ENCODE peak calls at places on chromosomes 6 and 20, in four cellular contexts. M is ovary, A is breast epithelium, Z is adrenal gland. J is an unnamed sample. For H3K4me1, the result is how much of the 10 kb centered on the place peaks cover.

GRCh38 chr6:85585741-85586140 is 7.9 kb downstream of the SNX14 start:
- DNase-seq in A (no peak), Z (no peak), M (no peak), J (no peak)

GRCh38 chr6:21885532-21886089 is 292.1 kb downstream of the SOX4 start:
- DNase-seq in M (peak), A (peak), Z (no peak), J (peak)

GRCh38 chr6:160859822-160860221 is 131.7 kb upstream of the MAP3K4 start:
- DNase-seq in A (no peak), Z (no peak), M (no peak), J (no peak)

GRCh38 chr6:149834513-149835481 is 29.4 kb downstream of the LRP11 start:
- DNase-seq in A (peak), Z (peak), M (no peak), J (peak)

GRCh38 chr6:26383624-26384417 is 913 bp downstream of the BTN2A2 start:
- DNase-seq in A (peak), M (peak), Z (peak), J (peak)

GRCh38 chr6:169640983-169641382 is 60.8 kb downstream of the WDR27 start:
- DNase-seq in M (no peak), Z (no peak), A (no peak), J (no peak)

GRCh38 chr6:46221221-46221793 is 50.5 kb upstream of the ENPP5 start:
- DNase-seq in Z (no peak), M (no peak), A (no peak), J (no peak)

GRCh38 chr20:32368930-32369329 is 10.8 kb downstream of the ASXL1 start:
- DNase-seq in A (no peak), Z (no peak), M (no peak), J (no peak)

GRCh38 chr6:36986704-36987047 is 680 bp upstream of the MTCH1 start:
- DNase-seq in A (no peak), Z (no peak), M (no peak), J (no peak)

GRCh38 chr6:109242029-109242428 is 140.2 kb downstream of the CD164 start:
- DNase-seq in Z (no peak), M (no peak), A (no peak), J (no peak)
- H3K4me1 ChIP-seq in Z (under half), M (under half), A (under half), J (under half)

DNA sequence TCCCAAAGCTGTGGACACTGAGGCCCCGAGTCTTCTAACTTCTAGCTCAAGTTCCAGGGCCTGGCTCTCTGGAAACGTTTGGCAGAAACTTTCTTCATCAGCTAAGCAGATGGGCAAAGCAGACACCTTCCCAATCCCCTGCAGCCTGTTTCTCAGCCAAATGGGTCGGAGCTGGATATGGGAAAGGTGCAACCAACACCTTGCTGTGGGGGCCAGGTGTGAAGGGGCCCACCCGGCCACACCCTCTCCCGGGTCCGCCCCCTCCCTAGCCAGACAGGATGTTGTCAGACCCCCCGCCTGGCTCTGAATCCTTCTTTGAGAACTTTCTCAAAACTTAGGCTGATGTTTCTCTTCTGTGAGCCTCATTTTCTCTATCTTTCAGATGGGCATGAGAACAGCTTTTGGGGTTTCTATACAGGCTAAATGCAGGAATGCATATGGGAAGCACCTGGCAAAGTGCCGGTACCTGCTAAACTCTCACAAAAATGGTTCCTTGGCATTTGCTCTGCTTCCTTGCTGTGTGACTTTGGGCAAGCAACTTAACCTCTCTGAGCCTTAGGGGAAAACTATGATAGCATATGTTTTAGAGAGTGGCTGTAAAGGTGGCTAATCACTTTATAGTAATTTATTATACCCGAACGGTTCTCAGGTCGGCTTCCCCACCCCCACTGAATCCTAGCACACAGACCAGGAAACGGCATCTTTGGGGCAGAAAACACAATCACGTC is 1.8 kb downstream of the SNAI1 start:
- DNase-seq in M (no peak), A (no peak), Z (no peak), J (no peak)
- TF ChIP-seq POLR2A in M (no peak), A (no peak), Z (no peak), J (no peak)

DNA sequence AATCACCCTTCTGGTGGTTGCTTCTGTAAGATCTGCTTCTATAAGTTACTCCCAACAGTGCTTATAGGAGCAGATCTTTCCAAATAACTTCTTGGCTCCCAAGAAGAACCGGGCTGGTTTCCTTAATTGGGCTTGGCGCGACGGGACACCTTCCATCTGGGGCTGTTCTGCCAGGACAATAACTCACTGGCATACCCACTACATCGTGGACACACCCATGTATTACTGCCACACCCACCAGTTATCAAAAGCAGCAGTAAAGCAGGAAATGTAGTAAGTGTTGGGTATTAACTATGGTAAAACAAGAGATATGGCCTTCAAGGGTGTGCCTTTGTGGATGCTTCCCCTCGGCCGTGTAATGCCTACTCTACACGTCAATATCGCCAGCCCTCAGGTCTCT is 24.7 kb downstream of the CNKSR3 start:
- DNase-seq in Z (no peak), M (no peak), A (no peak), J (no peak)
- H3K4me1 ChIP-seq in Z (under half), M (under half), A (under half), J (under half)

GRCh38 chr20:22584922-22585785 is 782 bp upstream of the FOXA2 start:
- DNase-seq in M (no peak), A (no peak), Z (no peak), J (no peak)

GRCh38 chr20:22582960-22583772 is 1.2 kb downstream of the FOXA2 start:
- DNase-seq in Z (no peak), M (no peak), A (no peak), J (no peak)

GRCh38 chr20:22582386-22582959 is 1.9 kb downstream of the FOXA2 start:
- DNase-seq in A (no peak), Z (no peak), M (no peak), J (no peak)

GRCh38 chr20:22584630-22584921 is 204 bp upstream of the FOXA2 start:
- DNase-seq in Z (no peak), A (no peak), M (no peak), J (no peak)

GRCh38 chr20:22583773-22584629 is at the start of gene FOXA2:
- DNase-seq in Z (no peak), M (no peak), A (no peak), J (no peak)
- TF ChIP-seq POLR2A in Z (no peak), M (no peak), A (no peak), J (no peak)

DNA sequence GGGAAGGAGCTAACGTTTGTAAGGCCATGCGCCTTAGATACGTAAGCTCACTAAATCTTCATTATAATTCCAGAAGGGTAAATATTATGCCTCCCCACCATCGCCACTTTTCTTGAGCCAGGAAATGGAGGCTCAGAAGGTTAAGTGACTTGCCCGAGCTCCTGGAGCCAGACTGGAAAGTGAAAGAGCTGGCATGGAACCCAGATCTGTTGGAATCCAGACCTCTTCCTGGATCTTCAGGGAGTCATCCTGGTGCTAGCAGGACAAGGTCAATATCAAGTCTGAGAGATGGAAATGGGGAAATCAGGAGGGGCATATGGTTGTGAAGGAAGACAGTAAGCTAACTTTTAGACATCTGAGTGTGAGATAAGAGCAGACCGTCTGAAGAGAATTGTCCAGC is 6.1 kb downstream of the TMEM200A start:
- DNase-seq in A (no peak), Z (no peak), M (no peak), J (no peak)
- H3K4me1 ChIP-seq in A (under half), Z (under half), M (under half), J (under half)

GRCh38 chr6:109382576-109383437 is 540 bp upstream of the CD164 start:
- DNase-seq in A (peak), M (peak), Z (peak), J (peak)
- TF ChIP-seq POLR2A in A (no peak), M (peak), Z (peak), J (no peak)

GRCh38 chr6:15904651-15905376 is 224.1 kb upstream of the MYLIP start:
- DNase-seq in A (no peak), Z (no peak), M (no peak), J (no peak)
- H3K4me1 ChIP-seq in A (under half), Z (under half), M (under half), J (under half)